ENCODE peak calls at places on chromosome 6, in four cellular contexts. M, Q, D and S are unnamed samples.

GRCh38 chr6:97813881-97814280 is 530.9 kb upstream of the MMS22L start:
- DNase-seq in D (no peak), M (no peak), Q (no peak), S (no peak)

GRCh38 chr6:15539722-15540270 is 123.0 kb downstream of the DTNBP1 start:
- DNase-seq in M (no peak), D (peak; percentile 42), Q (no peak), S (peak; percentile 20)

GRCh38 chr6:34455831-34456230 is 10.0 kb upstream of the PACSIN1 start:
- DNase-seq in M (no peak), D (no peak), Q (no peak), S (no peak)

GRCh38 chr6:69231983-69232382 is 564.8 kb downstream of the LMBRD1 start:
- DNase-seq in Q (no peak), M (no peak), D (no peak), S (no peak)

GRCh38 chr6:124823240-124824105 is 138.8 kb upstream of the RNF217 start:
- DNase-seq in Q (no peak), D (no peak), M (no peak), S (no peak)

GRCh38 chr6:2416128-2416712 is 170.8 kb upstream of the GMDS start:
- DNase-seq in M (no peak), D (no peak), Q (no peak), S (no peak)

GRCh38 chr6:87654880-87655454 is 47.1 kb downstream of the AKIRIN2 start:
- DNase-seq in D (no peak), Q (no peak), M (no peak), S (no peak)

GRCh38 chr6:167925011-167925410 is 72.5 kb upstream of the KIF25 start:
- DNase-seq in D (peak; percentile 6), M (no peak), Q (peak; percentile 47), S (no peak)

GRCh38 chr6:106966671-106967522 is 7.6 kb downstream of the CD24 start:
- DNase-seq in D (peak; percentile 23), M (no peak), Q (no peak), S (no peak)

GRCh38 chr6:4776967-4777925 is 1.0 kb downstream of the CDYL start:
- DNase-seq in Q (no peak), D (peak; percentile 53), M (peak; percentile 11), S (no peak)

GRCh38 chr6:21749754-21750153 is 156.2 kb downstream of the SOX4 start:
- DNase-seq in Q (no peak), M (no peak), D (no peak), S (no peak)

GRCh38 chr6:40799296-40800020 is 212.3 kb upstream of the LRFN2 start:
- DNase-seq in M (no peak), Q (no peak), D (no peak), S (no peak)

GRCh38 chr6:45378324-45378926 is 691 bp upstream of the SUPT3H start:
- DNase-seq in Q (no peak), D (peak; percentile 38), M (no peak), S (no peak)

GRCh38 chr6:55868910-55869479 is 6.4 kb downstream of the BMP5 start:
- DNase-seq in M (no peak), Q (no peak), D (peak; percentile 43), S (no peak)

GRCh38 chr6:13177617-13178506 is 150.5 kb downstream of the TBC1D7 start:
- DNase-seq in Q (no peak), D (peak; percentile 4), M (no peak), S (no peak)

GRCh38 chr6:162442675-162443074 is 284.9 kb downstream of the PRKN start:
- DNase-seq in Q (no peak), D (no peak), M (no peak), S (no peak)

GRCh38 chr6:165008971-165009370 is 300.4 kb downstream of the C6orf118 start:
- DNase-seq in Q (no peak), M (peak; percentile 3), D (no peak), S (no peak)

GRCh38 chr6:123804771-123805540 is 1.3 kb downstream of the NKAIN2 start:
- DNase-seq in D (no peak), Q (no peak), M (no peak), S (no peak)

GRCh38 chr6:127949251-127949650 is 48.4 kb upstream of the THEMIS start:
- DNase-seq in D (no peak), M (no peak), Q (no peak), S (no peak)

GRCh38 chr6:155311076-155311475 is 3.2 kb downstream of the TFB1M start:
- DNase-seq in M (no peak), D (peak; percentile 29), Q (no peak), S (no peak)

GRCh38 chr6:146545608-146546007 is 2.0 kb downstream of the RAB32 start:
- DNase-seq in Q (peak; percentile 36), M (no peak), D (peak; percentile 37), S (no peak)

GRCh38 chr6:82283771-82284420 is 36.4 kb upstream of the IBTK start:
- DNase-seq in D (no peak), Q (no peak), M (no peak), S (no peak)

GRCh38 chr6:167108278-167108677 is 14.6 kb upstream of the CCR6 start:
- DNase-seq in D (no peak), Q (no peak), M (no peak), S (no peak)

GRCh38 chr6:140319209-140319608 is 944.8 kb upstream of the CITED2 start:
- DNase-seq in D (no peak), M (no peak), Q (no peak), S (peak; percentile 2)
- H3K4me3 ChIP-seq in D (no peak overlapping the region), M (peak overlapping the region; percentile 28), Q (no peak overlapping the region), S (no peak overlapping the region)

GRCh38 chr6:111781055-111781708 is 92.1 kb downstream of the FYN start:
- DNase-seq in M (peak; percentile 47), Q (no peak), D (peak; percentile 67), S (peak; percentile 86)
- H3K4me3 ChIP-seq in M (no peak overlapping the region), Q (no peak overlapping the region), D (no peak overlapping the region), S (no peak overlapping the region)

GRCh38 chr6:53831081-53831839 is 36.5 kb downstream of the LRRC1 start:
- DNase-seq in Q (no peak), D (no peak), M (no peak), S (no peak)
- H3K4me3 ChIP-seq in Q (no peak overlapping the region), D (no peak overlapping the region), M (no peak overlapping the region), S (no peak overlapping the region)

DNA sequence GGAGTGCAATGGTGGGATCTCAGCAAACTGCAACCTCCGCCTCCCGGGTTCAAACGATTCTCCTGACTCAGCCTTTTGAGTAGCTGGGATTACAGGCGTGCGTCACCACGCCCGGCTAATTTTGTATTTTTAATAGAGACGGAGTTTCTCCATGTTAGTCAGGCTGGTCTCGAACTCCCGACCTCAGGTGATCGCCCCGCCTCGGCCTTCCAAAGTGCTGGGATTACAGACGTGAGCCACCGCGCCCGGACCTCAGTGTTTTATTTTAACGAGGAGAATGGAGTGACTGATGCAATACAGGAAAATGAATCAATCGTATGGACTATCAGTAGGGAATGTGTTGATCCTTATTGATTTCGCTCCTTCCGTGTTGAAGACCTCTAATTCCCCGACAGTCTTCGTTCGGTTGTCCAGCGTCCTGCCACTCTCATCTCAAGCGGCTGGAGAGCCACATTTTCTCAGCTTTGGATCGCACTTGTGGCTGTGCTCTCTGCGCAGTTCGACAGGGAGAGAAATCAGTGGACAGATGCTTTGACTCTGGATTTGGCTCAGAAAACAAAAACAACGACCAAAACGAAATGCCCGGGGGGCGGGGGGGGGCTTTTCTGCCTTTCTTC is 166.2 kb downstream of the TRIM27 start:
- DNase-seq in Q (no peak), M (no peak), D (peak; percentile 61), S (no peak)
- H3K4me3 ChIP-seq in Q (no peak overlapping the region), M (peak overlapping the region; percentile 60), D (peak overlapping the region; percentile 35), S (no peak overlapping the region)

GRCh38 chr6:110880651-110881050 is 6.1 kb downstream of the AMD1 start:
- DNase-seq in Q (no peak), M (no peak), D (no peak), S (no peak)
- H3K4me3 ChIP-seq in Q (no peak overlapping the region), M (no peak overlapping the region), D (no peak overlapping the region), S (no peak overlapping the region)

GRCh38 chr6:17281100-17281496 is at the start of gene RBM24:
- DNase-seq in Q (no peak), M (peak; percentile 60), D (peak; percentile 77), S (no peak)
- H3K4me3 ChIP-seq in Q (peak within 1 kb of the TSS; percentile 84), M (peak within 1 kb of the TSS; percentile 49), D (peak within 1 kb of the TSS; percentile 63), S (peak within 1 kb of the TSS; percentile 84)

GRCh38 chr6:117485433-117485832 is 3.0 kb downstream of the DCBLD1 start:
- DNase-seq in Q (no peak), M (no peak), D (no peak), S (no peak)

GRCh38 chr6:117482240-117483003 is at the start of gene DCBLD1:
- DNase-seq in D (peak; percentile 87), M (peak; percentile 86), Q (no peak), S (peak; percentile 38)

GRCh38 chr6:117483645-117484016 is 1.2 kb downstream of the DCBLD1 start:
- DNase-seq in Q (no peak), M (no peak), D (peak; percentile 46), S (no peak)

GRCh38 chr6:117483004-117483644 is 650 bp downstream of the DCBLD1 start:
- DNase-seq in D (peak; percentile 60), M (peak; percentile 66), Q (no peak), S (no peak)

GRCh38 chr6:117484052-117484646 is 1.7 kb downstream of the DCBLD1 start:
- DNase-seq in D (no peak), M (no peak), Q (no peak), S (no peak)
- H3K4me3 ChIP-seq in D (peak overlapping the region; percentile 84), M (peak overlapping the region; percentile 97), Q (peak overlapping the region; percentile 92), S (peak overlapping the region; percentile 95)

GRCh38 chr6:108408861-108409260 is 114.0 kb downstream of the AFG1L start:
- DNase-seq in M (no peak), Q (no peak), D (no peak), S (no peak)

GRCh38 chr6:108408453-108408852 is 113.6 kb downstream of the AFG1L start:
- DNase-seq in D (no peak), Q (no peak), M (no peak), S (no peak)

GRCh38 chr6:108406943-108407342 is 112.1 kb downstream of the AFG1L start:
- DNase-seq in Q (no peak), M (no peak), D (no peak), S (no peak)

GRCh38 chr6:108403260-108403659 is 108.4 kb downstream of the AFG1L start:
- DNase-seq in Q (no peak), M (no peak), D (no peak), S (no peak)

GRCh38 chr6:108407952-108408351 is 113.1 kb downstream of the AFG1L start:
- DNase-seq in D (no peak), Q (no peak), M (no peak), S (no peak)
- H3K4me3 ChIP-seq in D (no peak overlapping the region), Q (no peak overlapping the region), M (no peak overlapping the region), S (no peak overlapping the region)